ENCODE peak calls at places on chromosomes 4 and X, in nine cellular contexts. L is HEK293T; D is pulmonary artery endothelial cell; J is hippocampal formation; S is iPS DF 19.7; A is CD8-positive, alpha-beta memory T cell; Q is hypothalamus; T is NCI-H1436; Y is psoas muscle. W is an unnamed sample.

GRCh38 chr4:15956179-15956850 is 6.7 kb downstream of the FGFBP2 start:
- DNase-seq in Y (peak), A (peak), D (peak), S (peak), Q (peak), L (peak), T (no peak), J (peak), W (peak)

GRCh38 chrX:136858007-136858756 is 22.3 kb downstream of the RBMX start:
- DNase-seq in D (no peak), S (no peak), T (no peak), L (no peak), Q (no peak), J (no peak), Y (no peak), A (no peak), W (no peak)

GRCh38 chrX:120625366-120625765 is 4.5 kb downstream of the C1GALT1C1 start:
- DNase-seq in S (no peak), T (no peak), A (no peak), Q (no peak), J (no peak), D (no peak), L (no peak), Y (no peak), W (no peak)

GRCh38 chr4:113406723-113407016 is 354.9 kb downstream of the CAMK2D start:
- DNase-seq in Q (no peak), A (no peak), D (no peak), Y (no peak), L (no peak), T (peak), S (no peak), J (no peak), W (no peak)

GRCh38 chrX:77953708-77954107 is 15.7 kb downstream of the PGAM4 start:
- DNase-seq in T (no peak), Q (no peak), Y (no peak), L (no peak), D (no peak), A (no peak), S (no peak), J (no peak), W (no peak)

GRCh38 chr4:182257503-182257902 is 14.3 kb downstream of the TENM3 start:
- DNase-seq in Y (no peak), T (no peak), L (no peak), J (no peak), S (no peak), Q (no peak), D (no peak), A (no peak), W (no peak)

GRCh38 chrX:63664083-63664482 is 120.9 kb downstream of the ARHGEF9 start:
- DNase-seq in A (no peak), S (no peak), Y (no peak), D (no peak), Q (no peak), L (no peak), T (no peak), J (no peak), W (no peak)

GRCh38 chr4:106019771-106020170 is 124.5 kb downstream of the NPNT start:
- DNase-seq in D (no peak), J (no peak), T (no peak), Q (no peak), A (no peak), Y (no peak), L (no peak), S (no peak), W (no peak)

GRCh38 chrX:53682885-53683555 is 3.5 kb downstream of the HUWE1 start:
- DNase-seq in J (no peak), T (peak), S (no peak), D (no peak), A (peak), L (peak), Y (no peak), Q (no peak), W (no peak)

GRCh38 chr4:111475001-111475400 is 670.3 kb upstream of the FAM241A start:
- DNase-seq in Q (no peak), T (no peak), J (peak), A (no peak), S (peak), Y (no peak), D (no peak), L (peak), W (no peak)

W was measured in dorsolateral prefrontal cortex.